ENCODE peak calls at places on chromosomes 5 and 9, in seven cellular contexts. One of them, this sample, is unnamed.

GRCh38 chr5:76762484-76762883 is 46.6 kb downstream of the F2R start:
- DNase-seq in NCI-H774: no peak
- DNase-seq in nucleus accumbens: no peak
- DNase-seq in EL: no peak
- DNase-seq in pons: no peak
- DNase-seq in NCI-H524: no peak
- DNase-seq in Calu3: no peak
- DNase-seq in this sample: no peak

GRCh38 chr5:133236541-133236951 is 184.7 kb downstream of the HSPA4 start:
- DNase-seq in NCI-H774: no peak
- DNase-seq in nucleus accumbens: no peak
- DNase-seq in pons: no peak
- DNase-seq in NCI-H524: no peak
- DNase-seq in Calu3: no peak
- DNase-seq in EL: no peak
- DNase-seq in this sample: no peak

GRCh38 chr9:93127395-93127911 is 6.6 kb downstream of the NINJ1 start:
- DNase-seq in EL: no peak
- DNase-seq in Calu3: no peak
- DNase-seq in nucleus accumbens: no peak
- DNase-seq in NCI-H774: no peak
- DNase-seq in pons: peak; percentile 53
- DNase-seq in NCI-H524: no peak
- DNase-seq in this sample: no peak

GRCh38 chr9:135139366-135139965 is 52.0 kb downstream of the OLFM1 start:
- DNase-seq in Calu3: no peak
- DNase-seq in EL: no peak
- DNase-seq in NCI-H774: no peak
- DNase-seq in NCI-H524: no peak
- DNase-seq in pons: no peak
- DNase-seq in nucleus accumbens: no peak
- DNase-seq in this sample: no peak

GRCh38 chr5:139863361-139863760 is 67.8 kb downstream of the PSD2 start:
- DNase-seq in nucleus accumbens: peak; percentile 15
- DNase-seq in pons: peak; percentile 84
- DNase-seq in NCI-H774: no peak
- DNase-seq in NCI-H524: no peak
- DNase-seq in Calu3: no peak
- DNase-seq in EL: no peak
- DNase-seq in this sample: peak; percentile 74

GRCh38 chr9:107137495-107138202 is 145.4 kb upstream of the RAD23B start:
- DNase-seq in nucleus accumbens: no peak
- DNase-seq in pons: peak; percentile 37
- DNase-seq in NCI-H524: peak; percentile 45
- DNase-seq in EL: peak; percentile 44
- DNase-seq in NCI-H774: peak; percentile 8
- DNase-seq in Calu3: peak; percentile 17
- DNase-seq in this sample: no peak

GRCh38 chr5:98775962-98776687 is 2.7 kb downstream of the RGMB start:
- DNase-seq in NCI-H774: no peak
- DNase-seq in Calu3: no peak
- DNase-seq in NCI-H524: no peak
- DNase-seq in nucleus accumbens: no peak
- DNase-seq in pons: no peak
- DNase-seq in EL: peak; percentile 87
- DNase-seq in this sample: no peak

GRCh38 chr9:79731483-79731882 is 159.7 kb downstream of the TLE4 start:
- DNase-seq in Calu3: no peak
- DNase-seq in pons: no peak
- DNase-seq in EL: no peak
- DNase-seq in NCI-H774: no peak
- DNase-seq in nucleus accumbens: no peak
- DNase-seq in NCI-H524: no peak
- DNase-seq in this sample: no peak

GRCh38 chr5:139757727-139758509 is 37.7 kb upstream of the PSD2 start:
- DNase-seq in nucleus accumbens: no peak
- DNase-seq in NCI-H774: no peak
- DNase-seq in EL: no peak
- DNase-seq in pons: no peak
- DNase-seq in NCI-H524: no peak
- DNase-seq in Calu3: no peak
- DNase-seq in this sample: no peak

GRCh38 chr5:73617510-73618279 is 8.3 kb upstream of the ARHGEF28 start:
- DNase-seq in Calu3: no peak
- DNase-seq in pons: no peak
- DNase-seq in NCI-H774: no peak
- DNase-seq in nucleus accumbens: no peak
- DNase-seq in NCI-H524: peak; percentile 11
- DNase-seq in EL: peak; percentile 59
- DNase-seq in this sample: no peak

GRCh38 chr5:87329114-87329513 is 61.4 kb downstream of the RASA1 start:
- DNase-seq in Calu3: no peak
- DNase-seq in pons: no peak
- DNase-seq in NCI-H774: no peak
- DNase-seq in NCI-H524: no peak
- DNase-seq in nucleus accumbens: no peak
- DNase-seq in EL: no peak
- DNase-seq in this sample: no peak

GRCh38 chr9:72442212-72442607 is 77.2 kb upstream of the ZFAND5 start:
- DNase-seq in pons: no peak
- DNase-seq in NCI-H774: no peak
- DNase-seq in Calu3: no peak
- DNase-seq in NCI-H524: no peak
- DNase-seq in EL: peak; percentile 90
- DNase-seq in nucleus accumbens: no peak
- DNase-seq in this sample: no peak

GRCh38 chr5:2755811-2756210 is 4.3 kb upstream of the IRX2 start:
- DNase-seq in NCI-H524: no peak
- DNase-seq in nucleus accumbens: no peak
- DNase-seq in Calu3: no peak
- DNase-seq in NCI-H774: no peak
- DNase-seq in EL: no peak
- DNase-seq in pons: no peak
- DNase-seq in this sample: no peak

This sample was measured in amygdala.